ENCODE peak calls at places on chromosomes 1 and 21, in five cellular contexts. X is HFFc6, U is amniotic stem cell, D is astrocyte of the hippocampus, S is ELR. B is an unnamed sample.

GRCh38 chr1:156422602-156423091 is 53.6 kb downstream of the RHBG start:
- DNase-seq in S (no peak), D (no peak), U (no peak), X (no peak), B (no peak)

GRCh38 chr1:24526940-24527542 is 24.4 kb downstream of the RCAN3 start:
- DNase-seq in U (no peak), D (no peak), X (peak; percentile 17), S (peak; percentile 51), B (no peak)

GRCh38 chr1:40404670-40405462 is 31.3 kb downstream of the SMAP2 start:
- DNase-seq in U (no peak), X (peak; percentile 49), D (peak; percentile 74), S (peak; percentile 74), B (peak; percentile 59)

GRCh38 chr1:225691861-225692516 is 39.1 kb upstream of the ENAH start:
- DNase-seq in S (peak; percentile 43), U (peak; percentile 14), D (peak; percentile 95), X (no peak), B (peak; percentile 96)

GRCh38 chr1:12593621-12594066 is 24.4 kb downstream of the DHRS3 start:
- DNase-seq in X (no peak), S (peak; percentile 37), U (no peak), D (no peak), B (no peak)

GRCh38 chr1:226806988-226807387 is 63.4 kb upstream of the PSEN2 start:
- DNase-seq in X (no peak), S (no peak), U (no peak), D (no peak), B (no peak)

GRCh38 chr1:111989531-111990025 is at the start of gene KCND3:
- DNase-seq in S (peak; percentile 16), D (peak; percentile 67), U (no peak), X (no peak), B (peak; percentile 15)

GRCh38 chr1:214546076-214546475 is 5.3 kb downstream of the PTPN14 start:
- DNase-seq in U (no peak), X (no peak), S (no peak), D (no peak), B (no peak)

GRCh38 chr1:78565393-78565792 is 54.9 kb upstream of the IFI44L start:
- DNase-seq in S (no peak), U (no peak), D (no peak), X (no peak), B (no peak)

GRCh38 chr1:56056438-56057312 is 522.7 kb downstream of the PLPP3 start:
- DNase-seq in S (no peak), U (no peak), D (peak; percentile 69), X (peak; percentile 18), B (peak; percentile 34)

GRCh38 chr1:160646192-160646591 is 652 bp downstream of the SLAMF1 start:
- DNase-seq in D (no peak), U (no peak), S (no peak), X (no peak), B (no peak)

GRCh38 chr1:185601189-185601588 is 133.0 kb upstream of the HMCN1 start:
- DNase-seq in X (no peak), U (no peak), D (no peak), S (no peak), B (no peak)

GRCh38 chr1:67020304-67020703 is 33.6 kb downstream of the SLC35D1 start:
- DNase-seq in U (no peak), X (peak; percentile 23), S (no peak), D (peak; percentile 84), B (no peak)

GRCh38 chr1:18446751-18447150 is 34.0 kb upstream of the KLHDC7A start:
- DNase-seq in U (no peak), X (no peak), D (no peak), S (no peak), B (no peak)

GRCh38 chr1:92030701-92031107 is 919 bp downstream of the EPHX4 start:
- DNase-seq in X (no peak), D (peak; percentile 76), S (peak; percentile 83), U (no peak), B (no peak)

GRCh38 chr21:44805226-44805625 is 3.6 kb upstream of the UBE2G2 start:
- DNase-seq in D (no peak), S (no peak), X (no peak), U (no peak), B (no peak)

GRCh38 chr1:29655945-29656866 is 419.9 kb downstream of the PTPRU start:
- DNase-seq in S (peak; percentile 58), U (no peak), X (no peak), D (peak; percentile 25), B (no peak)

GRCh38 chr1:145962157-145963102 is 1.9 kb downstream of the ANKRD34A start:
- DNase-seq in D (peak; percentile 32), U (no peak), S (peak; percentile 51), X (no peak), B (peak; percentile 56)

GRCh38 chr1:187840557-187840956 is 1011.8 kb downstream of the PLA2G4A start:
- DNase-seq in D (peak; percentile 7), S (no peak), X (no peak), U (no peak), B (no peak)

GRCh38 chr1:25469177-25469576 is 38.5 kb downstream of the MACO1 start:
- DNase-seq in U (no peak), X (peak; percentile 48), S (peak; percentile 84), D (peak; percentile 35), B (no peak)

GRCh38 chr1:2530501-2531361 is 668 bp upstream of the HES5 start:
- DNase-seq in D (peak; percentile 55), S (no peak), X (peak; percentile 32), U (no peak), B (no peak)

GRCh38 chr1:179017383-179018326 is 8.0 kb upstream of the FAM20B start:
- DNase-seq in U (no peak), S (peak; percentile 66), X (peak; percentile 27), D (no peak), B (peak; percentile 34)

GRCh38 chr1:23799570-23800395 is 771 bp downstream of the GALE start:
- DNase-seq in X (peak; percentile 45), U (no peak), D (peak; percentile 74), S (peak; percentile 93), B (peak; percentile 62)